ENCODE peak calls at places on chromosomes 3 and 15, in nine cellular contexts. A is aorta; O is cardiac muscle cell; J is Panc1; C is stomach; G is CD8-positive, alpha-beta T cell; U is fibroblast of lung; P is left ventricle myocardium inferior; W is SJCRH30. S is an unnamed sample. For H3K4me1, the result is how much of the 10 kb centered on the place peaks cover.

GRCh38 chr3:190655933-190656332 is 142.0 kb downstream of the IL1RAP start:
- DNase-seq in A (no peak), O (no peak), J (no peak), C (no peak), G (no peak), U (no peak), P (no peak), W (no peak), S (no peak)

GRCh38 chr15:63065262-63066234 is 23.0 kb downstream of the TPM1 start:
- DNase-seq in A (no peak), O (no peak), J (no peak), C (no peak), G (no peak), U (peak), P (no peak), W (no peak), S (no peak)

GRCh38 chr3:154062513-154062912 is 58.7 kb upstream of the ARHGEF26 start:
- DNase-seq in A (no peak), O (no peak), J (no peak), C (no peak), G (no peak), U (no peak), P (no peak), W (no peak), S (no peak)

GRCh38 chr3:71251156-71251775 is 332.3 kb downstream of the FOXP1 start:
- DNase-seq in A (no peak), O (peak), J (no peak), C (no peak), G (no peak), U (peak), P (no peak), W (no peak), S (no peak)

GRCh38 chr3:156575661-156576450 is 20.9 kb upstream of the SSR3 start:
- DNase-seq in A (no peak), O (no peak), J (no peak), C (no peak), G (no peak), U (no peak), P (no peak), W (no peak), S (no peak)

GRCh38 chr3:54861248-54862067 is 66.4 kb downstream of the LRTM1 start:
- DNase-seq in A (no peak), O (peak), J (no peak), C (no peak), G (no peak), U (peak), P (peak), W (no peak), S (no peak)

GRCh38 chr15:97627634-97628033 is 332.9 kb upstream of the ARRDC4 start:
- DNase-seq in A (no peak), O (no peak), J (no peak), C (no peak), G (no peak), U (no peak), P (no peak), W (no peak), S (no peak)

GRCh38 chr15:57554063-57554820 is 37.5 kb upstream of the MYZAP start:
- DNase-seq in A (no peak), O (peak), J (no peak), C (peak), G (no peak), U (peak), P (no peak), W (peak), S (no peak)

GRCh38 chr3:54696313-54696712 is 231.5 kb downstream of the LRTM1 start:
- DNase-seq in A (no peak), O (no peak), J (no peak), C (no peak), G (no peak), U (peak), P (no peak), W (no peak), S (no peak)

GRCh38 chr3:2879587-2879986 is 230.6 kb downstream of the IL5RA start:
- DNase-seq in A (no peak), O (no peak), J (no peak), C (no peak), G (no peak), U (no peak), P (no peak), W (no peak), S (no peak)

GRCh38 chr15:83113881-83114280 is 6.4 kb downstream of the TM6SF1 start:
- DNase-seq in A (no peak), O (no peak), J (no peak), C (no peak), G (no peak), U (no peak), P (no peak), W (no peak), S (no peak)

GRCh38 chr3:16048435-16049318 is 125.8 kb upstream of the GALNT15 start:
- DNase-seq in A (no peak), O (peak), J (no peak), C (peak), G (no peak), U (peak), P (no peak), W (peak), S (peak)

GRCh38 chr3:8303466-8303865 is 198.2 kb upstream of the LMCD1 start:
- DNase-seq in A (no peak), O (no peak), J (no peak), C (no peak), G (no peak), U (peak), P (no peak), W (no peak), S (no peak)

GRCh38 chr3:197302696-197303341 is 4.4 kb upstream of the DLG1 start:
- DNase-seq in A (no peak), O (peak), J (no peak), C (no peak), G (no peak), U (peak), P (no peak), W (peak), S (no peak)

GRCh38 chr3:10189557-10190374 is 25.0 kb downstream of the IRAK2 start:
- DNase-seq in A (peak), O (peak), J (no peak), C (peak), G (no peak), U (peak), P (peak), W (peak), S (peak)

GRCh38 chr3:50587373-50587772 is 18.1 kb downstream of the HEMK1 start:
- DNase-seq in A (no peak), O (no peak), J (no peak), C (no peak), G (no peak), U (peak), P (no peak), W (no peak), S (no peak)

GRCh38 chr3:47985376-47985775 is 30.8 kb downstream of the MAP4 start:
- DNase-seq in A (no peak), O (no peak), J (no peak), C (no peak), G (no peak), U (no peak), P (no peak), W (no peak), S (no peak)

GRCh38 chr15:84731774-84732173 is 15.8 kb upstream of the SEC11A start:
- DNase-seq in A (no peak), O (peak), J (no peak), C (no peak), G (no peak), U (peak), P (no peak), W (peak), S (no peak)

GRCh38 chr3:12433823-12434222 is 50.5 kb upstream of the TSEN2 start:
- DNase-seq in A (no peak), O (no peak), J (no peak), C (no peak), G (no peak), U (no peak), P (no peak), W (no peak), S (no peak)

GRCh38 chr15:80530737-80531365 is 126.7 kb downstream of the ARNT2 start:
- DNase-seq in A (no peak), O (peak), J (no peak), C (no peak), G (no peak), U (no peak), P (no peak), W (no peak), S (no peak)

DNA sequence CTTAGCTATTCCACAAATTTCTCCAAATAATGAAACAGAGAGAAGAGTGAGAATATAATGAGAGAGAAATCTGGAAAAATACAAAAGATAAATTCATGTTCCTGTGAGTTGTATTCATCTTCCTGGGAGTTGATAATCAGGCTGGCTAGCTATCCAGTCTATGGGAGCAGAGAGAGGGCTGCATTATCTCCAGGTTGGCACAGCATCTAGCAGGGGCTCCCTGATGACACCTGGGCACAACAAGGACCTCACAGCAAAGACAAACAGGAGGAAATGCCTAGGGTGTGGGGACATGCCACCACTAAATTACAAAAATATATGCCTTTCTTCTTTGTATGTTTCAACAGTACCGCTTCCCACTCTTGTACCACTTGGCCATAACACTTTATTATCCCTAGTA is 1.9 kb downstream of the EHD4 start:
- DNase-seq in A (no peak), O (no peak), J (no peak), C (peak), G (no peak), U (no peak), P (no peak), W (no peak), S (no peak)
- H3K27ac ChIP-seq in A (no peak), O (peak), J (peak), C (peak), G (peak), U (no peak), P (peak), W (no peak), S (peak)

GRCh38 chr3:52490938-52491526 is 4.1 kb upstream of the STAB1 start:
- DNase-seq in A (no peak), O (peak), J (no peak), C (no peak), G (no peak), U (peak), P (peak), W (no peak), S (no peak)
- H3K4me3 ChIP-seq in A (no peak), O (no peak), J (no peak), C (no peak), G (no peak), U (no peak), P (peak), W (no peak), S (no peak)

GRCh38 chr3:61631108-61631769 is 69.9 kb downstream of the PTPRG start:
- DNase-seq in A (no peak), O (no peak), J (no peak), C (no peak), G (no peak), U (no peak), P (no peak), W (no peak), S (no peak)
- H3K4me1 ChIP-seq in A (under half), O (under half), J (under half), C (under half), G (under half), U (under half), P (half or more), W (under half), S (under half)

GRCh38 chr3:127680146-127680661 is 7.5 kb downstream of the ABTB1 start:
- DNase-seq in A (peak), O (no peak), J (no peak), C (peak), G (no peak), U (no peak), P (peak), W (no peak), S (no peak)
- H3K27ac ChIP-seq in A (no peak), O (no peak), J (no peak), C (no peak), G (no peak), U (no peak), P (no peak), W (no peak), S (no peak)

DNA sequence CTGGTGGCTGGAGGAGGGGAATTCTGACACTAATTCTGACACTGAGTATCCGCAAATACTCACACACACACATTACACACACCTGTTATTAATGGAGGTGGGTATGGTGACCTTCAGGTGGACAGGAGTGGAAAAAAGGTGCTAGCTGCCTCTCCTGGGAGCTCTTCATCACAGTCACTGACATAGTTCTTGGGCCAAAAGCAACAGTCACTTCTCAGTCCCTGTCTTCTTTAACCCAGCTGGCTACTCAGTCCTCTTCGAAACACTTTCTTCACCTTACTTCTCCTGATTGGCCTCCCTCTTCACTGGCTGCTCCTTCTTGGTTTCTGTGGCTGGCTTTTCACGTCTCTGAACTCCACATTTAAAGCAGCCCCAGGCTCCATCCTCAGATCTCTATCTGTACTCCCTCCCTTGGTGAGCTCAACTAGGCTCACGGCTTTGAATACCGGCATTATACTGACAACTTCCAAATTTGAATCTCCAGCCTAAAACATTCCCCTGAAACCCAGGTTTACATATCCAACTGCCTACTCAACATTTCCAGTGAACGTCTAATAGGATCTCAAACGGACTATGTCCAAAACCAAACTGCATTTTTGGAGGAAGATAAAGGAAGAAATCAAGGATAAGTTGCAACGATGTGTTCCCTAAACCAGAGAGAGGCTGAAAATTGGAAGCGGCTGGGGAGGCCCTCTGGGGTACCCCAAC is 53.2 kb upstream of the HEG1 start:
- DNase-seq in A (no peak), O (no peak), J (no peak), C (no peak), G (no peak), U (peak), P (no peak), W (no peak), S (no peak)
- H3K4me3 ChIP-seq in A (no peak), O (no peak), J (no peak), C (no peak), G (no peak), U (peak), P (no peak), W (no peak), S (no peak)

DNA sequence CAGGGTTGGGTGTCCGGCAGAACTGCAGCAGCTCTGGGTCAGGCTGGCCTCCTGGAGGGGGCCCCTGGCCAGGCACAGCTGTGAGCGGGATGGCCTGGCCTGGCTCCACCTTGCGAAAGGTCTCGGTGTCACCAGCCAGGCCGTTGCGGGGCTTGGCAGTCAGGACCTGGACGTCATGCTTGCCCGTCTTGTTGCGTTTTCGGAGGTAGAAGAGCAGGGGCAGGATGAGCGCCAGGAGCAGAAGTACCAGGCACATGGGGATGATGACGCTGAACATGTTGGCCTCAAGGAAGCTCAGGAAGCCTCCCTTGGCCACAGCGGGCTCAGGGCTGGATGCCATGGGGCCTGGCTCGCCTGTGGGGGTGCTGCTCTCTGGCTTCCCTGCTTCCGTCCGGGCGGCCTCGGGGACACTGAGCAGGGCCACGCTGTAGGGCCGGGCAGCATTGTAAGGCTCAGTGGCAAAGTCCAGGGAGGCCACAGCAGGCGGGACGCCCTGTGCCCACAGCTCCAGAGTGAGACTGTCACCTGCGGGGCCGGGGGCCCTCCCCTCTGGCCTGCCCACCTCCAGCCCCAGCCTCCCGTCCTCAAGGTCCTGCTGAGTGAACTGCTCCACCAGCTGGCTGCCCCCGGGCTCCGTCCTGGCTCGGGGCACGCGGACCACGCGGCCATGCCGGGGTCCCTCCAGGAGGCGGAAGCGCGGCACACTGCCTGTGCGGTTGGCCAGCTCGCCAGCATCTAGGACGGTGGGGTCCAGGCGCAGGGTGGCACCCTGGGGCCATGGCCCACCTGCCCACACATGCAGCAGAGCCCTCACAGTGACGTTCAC is 28.1 kb downstream of the SNX33 start:
- DNase-seq in A (no peak), O (no peak), J (no peak), C (no peak), G (no peak), U (no peak), P (no peak), W (no peak), S (no peak)
- H3K4me1 ChIP-seq in A (under half), O (under half), J (under half), C (under half), G (under half), U (under half), P (half or more), W (under half), S (under half)

DNA sequence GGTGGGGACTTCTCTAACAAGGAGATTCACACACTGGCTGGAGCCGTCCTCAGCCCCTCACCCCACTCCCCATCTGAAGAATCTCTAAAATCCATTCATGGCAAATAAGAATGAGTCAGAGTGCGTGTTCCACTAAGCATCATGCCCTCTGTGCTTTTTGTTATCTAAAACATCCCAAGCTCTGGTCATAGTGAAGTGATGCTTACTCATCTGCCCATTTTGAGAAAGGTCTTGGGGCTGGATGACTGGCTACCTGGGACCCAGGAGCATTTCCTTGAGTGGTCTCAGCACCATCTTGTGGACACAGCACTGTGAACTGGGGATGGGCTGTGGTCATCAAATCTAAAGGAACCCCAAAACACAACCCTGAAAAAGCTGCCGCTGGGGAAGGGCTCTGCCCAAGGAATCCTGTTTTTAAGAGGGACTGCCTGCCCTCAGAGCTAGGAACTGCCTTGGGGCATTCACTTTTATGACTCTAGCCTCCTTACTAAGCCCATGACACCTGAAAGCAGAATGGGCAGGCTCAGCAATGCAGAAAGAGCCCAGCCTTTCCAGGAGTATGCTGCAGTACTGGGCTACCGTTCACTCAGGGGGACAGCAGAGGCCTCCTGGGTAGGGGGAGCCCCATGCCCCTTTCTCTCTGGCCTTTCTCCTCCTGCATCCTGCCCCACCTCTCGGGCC is 53.5 kb downstream of the ZBTB38 start:
- DNase-seq in A (no peak), O (peak), J (no peak), C (no peak), G (no peak), U (peak), P (no peak), W (no peak), S (no peak)
- H3K27ac ChIP-seq in A (no peak), O (no peak), J (no peak), C (peak), G (no peak), U (peak), P (peak), W (no peak), S (no peak)

S was measured in effector memory CD4-positive, alpha-beta T cell.